ENCODE peak calls at places on chromosomes 11 and 22, in eight cellular contexts. F is EH; U is stomach; I is psoas muscle; Y is stimulated activated naive CD8-positive, alpha-beta T cell treated with anti-CD3 and anti-CD28 coated beads, Interleukin-15, Interleukin-2, amounts not matched to agents 100 U/mL and 50 U/mL, for 24 hours; S is left kidney; V is HEK293T; Q is GOT3. L is an unnamed sample.

GRCh38 chr22:25013634-25014033 is 61.1 kb downstream of the KIAA1671 start:
- DNase-seq in U (no peak), V (peak; percentile 79), S (peak; percentile 53), I (no peak), F (no peak), Y (no peak), Q (no peak), L (no peak)

GRCh38 chr11:65452806-65453490 is 30.4 kb downstream of the NEAT1 start:
- DNase-seq in S (no peak), I (peak; percentile 66), V (no peak), Q (no peak), Y (no peak), U (no peak), F (peak; percentile 95), L (no peak)

GRCh38 chr11:66328036-66328306 is 8.3 kb downstream of the RIN1 start:
- DNase-seq in F (peak; percentile 46), Y (no peak), I (peak; percentile 53), S (no peak), U (no peak), V (no peak), Q (no peak), L (no peak)

GRCh38 chr11:32893947-32894827 is 1.6 kb downstream of the QSER1 start:
- DNase-seq in Q (no peak), Y (peak; percentile 27), U (no peak), F (peak; percentile 76), S (peak; percentile 88), I (no peak), V (peak; percentile 73), L (peak; percentile 82)

GRCh38 chr22:29478326-29479276 is 1.4 kb upstream of the NEFH start:
- DNase-seq in F (peak; percentile 25), Y (peak; percentile 44), V (peak; percentile 59), U (no peak), S (peak; percentile 79), Q (no peak), I (no peak), L (peak; percentile 18)

GRCh38 chr22:40529817-40530216 is 106.7 kb downstream of the MRTFA start:
- DNase-seq in Y (no peak), U (no peak), V (no peak), I (no peak), F (peak; percentile 47), S (peak; percentile 85), Q (no peak), L (no peak)

GRCh38 chr11:68990995-68991780 is 10.4 kb upstream of the MRGPRD start:
- DNase-seq in V (no peak), Y (no peak), S (no peak), I (peak; percentile 41), F (no peak), Q (no peak), U (no peak), L (no peak)

GRCh38 chr11:125188021-125188420 is 23.5 kb downstream of the PKNOX2 start:
- DNase-seq in Y (no peak), U (no peak), F (no peak), S (no peak), Q (no peak), I (no peak), V (no peak), L (no peak)

GRCh38 chr11:93729129-93729616 is 12.1 kb downstream of the TAF1D start:
- DNase-seq in S (no peak), Q (no peak), F (peak; percentile 19), V (no peak), U (no peak), Y (peak; percentile 12), I (no peak), L (no peak)

GRCh38 chr11:128476729-128477128 is 110.6 kb downstream of the ETS1 start:
- DNase-seq in I (no peak), U (no peak), Q (no peak), S (peak; percentile 49), F (no peak), Y (peak; percentile 61), V (no peak), L (no peak)

GRCh38 chr11:42175203-42175602 is 715.8 kb upstream of the LRRC4C start:
- DNase-seq in Y (no peak), U (no peak), F (peak; percentile 92), V (no peak), I (no peak), S (no peak), Q (no peak), L (no peak)

GRCh38 chr11:68998390-68998911 is 14.6 kb downstream of the MRGPRF start:
- DNase-seq in S (peak; percentile 65), Y (no peak), U (no peak), I (peak; percentile 50), Q (no peak), V (no peak), F (peak; percentile 47), L (no peak)

GRCh38 chr22:31619611-31620300 is 42.3 kb downstream of the PISD start:
- DNase-seq in U (no peak), Q (no peak), V (no peak), I (no peak), S (no peak), F (no peak), Y (no peak), L (no peak)

GRCh38 chr22:33829549-33830280 is 90.6 kb downstream of the LARGE1 start:
- DNase-seq in F (no peak), S (peak; percentile 29), Y (no peak), V (no peak), U (no peak), Q (no peak), I (no peak), L (no peak)

GRCh38 chr22:19981171-19981960 is 35.3 kb downstream of the ARVCF start:
- DNase-seq in I (peak; percentile 49), F (no peak), V (no peak), U (no peak), S (no peak), Q (no peak), Y (no peak), L (no peak)

GRCh38 chr11:65021003-65021402 is 6.2 kb upstream of the SNX15 start:
- DNase-seq in V (no peak), U (no peak), F (no peak), Y (no peak), Q (no peak), S (no peak), I (no peak), L (no peak)

GRCh38 chr11:71488086-71488967 is 35.3 kb downstream of the NADSYN1 start:
- DNase-seq in S (peak; percentile 75), I (no peak), V (no peak), Y (no peak), F (peak; percentile 41), Q (no peak), U (no peak), L (peak; percentile 18)

GRCh38 chr11:73667906-73668305 is 21.5 kb downstream of the PLEKHB1 start:
- DNase-seq in Q (no peak), S (no peak), I (no peak), F (no peak), Y (no peak), V (no peak), U (no peak), L (no peak)

GRCh38 chr22:18145676-18146388 is 4.1 kb upstream of the USP18 start:
- DNase-seq in F (no peak), I (no peak), Q (no peak), V (no peak), U (no peak), S (peak; percentile 46), Y (no peak), L (no peak)

GRCh38 chr11:92204731-92205130 is 19.9 kb upstream of the FAT3 start:
- DNase-seq in U (peak; percentile 73), F (no peak), Y (no peak), Q (no peak), V (no peak), S (no peak), I (no peak), L (no peak)

GRCh38 chr11:108117746-108118371 is 3.5 kb upstream of the ACAT1 start:
- DNase-seq in Y (no peak), V (peak; percentile 26), S (peak; percentile 64), I (no peak), F (peak; percentile 63), Q (no peak), U (no peak), L (peak; percentile 35)

GRCh38 chr11:134045799-134046635 is 22.9 kb upstream of the JAM3 start:
- DNase-seq in U (no peak), F (peak; percentile 47), S (peak; percentile 89), Y (no peak), Q (no peak), V (no peak), I (peak; percentile 77), L (no peak)

GRCh38 chr11:65225284-65226102 is 36.3 kb upstream of the POLA2 start:
- DNase-seq in V (peak; percentile 53), S (peak; percentile 76), F (peak; percentile 63), Y (peak; percentile 68), U (peak; percentile 69), Q (no peak), I (no peak), L (no peak)

GRCh38 chr11:43632171-43632570 is 48.4 kb upstream of the HSD17B12 start:
- DNase-seq in F (peak; percentile 60), Q (no peak), V (no peak), Y (no peak), S (no peak), U (no peak), I (no peak), L (no peak)

GRCh38 chr11:45652781-45653180 is 12.6 kb downstream of the CHST1 start:
- DNase-seq in I (no peak), V (no peak), F (peak; percentile 63), Q (no peak), Y (no peak), S (no peak), U (no peak), L (no peak)

GRCh38 chr11:94928146-94928995 is 45.0 kb downstream of the CWC15 start:
- DNase-seq in Q (no peak), U (no peak), F (peak; percentile 82), V (no peak), S (no peak), I (no peak), Y (no peak), L (no peak)

GRCh38 chr11:75779960-75780359 is 11.4 kb downstream of the DGAT2 start:
- DNase-seq in V (no peak), F (no peak), U (no peak), I (no peak), Q (no peak), S (no peak), Y (no peak), L (no peak)

GRCh38 chr22:46446799-46447198 is 90.6 kb downstream of the CELSR1 start:
- DNase-seq in Y (no peak), U (no peak), I (no peak), S (peak; percentile 50), Q (no peak), V (peak; percentile 26), F (no peak), L (no peak)

GRCh38 chr11:61720597-61720996 is 31.8 kb upstream of the MYRF start:
- DNase-seq in S (no peak), U (no peak), I (no peak), Y (no peak), Q (no peak), F (no peak), V (no peak), L (no peak)

GRCh38 chr22:40684728-40685127 is 5.4 kb downstream of the MCHR1 start:
- DNase-seq in V (no peak), U (no peak), I (no peak), F (no peak), Y (no peak), S (no peak), Q (no peak), L (no peak)

GRCh38 chr11:90737328-90738050 is 514.6 kb upstream of the CHORDC1 start:
- DNase-seq in Q (no peak), U (no peak), I (no peak), S (peak; percentile 68), V (no peak), F (no peak), Y (no peak), L (no peak)

GRCh38 chr11:4643682-4644081 is at the start of gene OR51E1:
- DNase-seq in I (no peak), U (no peak), S (peak; percentile 11), Q (no peak), V (no peak), Y (no peak), F (no peak), L (no peak)

GRCh38 chr11:36702330-36703054 is 104.5 kb upstream of the RAG2 start:
- DNase-seq in V (peak; percentile 72), Q (no peak), F (peak; percentile 64), U (no peak), S (peak; percentile 93), I (no peak), Y (no peak), L (peak; percentile 73)

GRCh38 chr11:128548655-128549255 is 38.6 kb downstream of the ETS1 start:
- DNase-seq in U (peak; percentile 49), Y (peak; percentile 50), V (no peak), Q (no peak), F (peak; percentile 44), S (peak; percentile 89), I (peak; percentile 79), L (no peak)

L was measured in A549.